ENCODE peak calls at places on chromosomes 13 and 19, in four cellular contexts. One of them, this sample, is unnamed.

GRCh38 chr19:13557756-13558398 is 51.6 kb upstream of the CACNA1A start:
- DNase-seq in mesenchymal stem cell: no peak
- DNase-seq in trophoblast cell: no peak
- DNase-seq in tibial artery: no peak
- DNase-seq in this sample: no peak

GRCh38 chr13:26909515-26909914 is 148.9 kb upstream of the GPR12 start:
- DNase-seq in tibial artery: no peak
- DNase-seq in trophoblast cell: no peak
- DNase-seq in mesenchymal stem cell: no peak
- DNase-seq in this sample: no peak

GRCh38 chr13:66348745-66349720 is 881.1 kb downstream of the PCDH9 start:
- DNase-seq in trophoblast cell: no peak
- DNase-seq in mesenchymal stem cell: peak; percentile 4
- DNase-seq in tibial artery: no peak
- DNase-seq in this sample: peak; percentile 21

GRCh38 chr19:49889687-49890348 is 6.9 kb downstream of the IL4I1 start:
- DNase-seq in mesenchymal stem cell: peak; percentile 60
- DNase-seq in trophoblast cell: peak; percentile 93
- DNase-seq in tibial artery: peak; percentile 69
- DNase-seq in this sample: peak; percentile 78

GRCh38 chr19:49851456-49852259 is 699 bp downstream of the PTOV1 start:
- DNase-seq in tibial artery: no peak
- DNase-seq in trophoblast cell: peak; percentile 67
- DNase-seq in mesenchymal stem cell: no peak
- DNase-seq in this sample: no peak

GRCh38 chr19:51742736-51743288 is 8.9 kb downstream of the FPR1 start:
- DNase-seq in mesenchymal stem cell: no peak
- DNase-seq in tibial artery: no peak
- DNase-seq in trophoblast cell: peak; percentile 31
- DNase-seq in this sample: peak; percentile 82

GRCh38 chr19:41981724-41982123 is 12.3 kb downstream of the ATP1A3 start:
- DNase-seq in trophoblast cell: no peak
- DNase-seq in mesenchymal stem cell: no peak
- DNase-seq in tibial artery: no peak
- DNase-seq in this sample: no peak

GRCh38 chr13:110913322-110913721 is 1.5 kb downstream of the ANKRD10 start:
- DNase-seq in trophoblast cell: peak; percentile 32
- DNase-seq in mesenchymal stem cell: peak; percentile 38
- DNase-seq in tibial artery: no peak
- DNase-seq in this sample: peak; percentile 36

GRCh38 chr13:76879211-76879875 is 6.9 kb downstream of the KCTD12 start:
- DNase-seq in trophoblast cell: peak; percentile 67
- DNase-seq in tibial artery: peak; percentile 84
- DNase-seq in mesenchymal stem cell: peak; percentile 91
- DNase-seq in this sample: peak; percentile 91

GRCh38 chr19:30064021-30064699 is 122.1 kb downstream of the URI1 start:
- DNase-seq in trophoblast cell: no peak
- DNase-seq in mesenchymal stem cell: no peak
- DNase-seq in tibial artery: no peak
- DNase-seq in this sample: no peak

GRCh38 chr13:20221772-20222171 is 10.3 kb downstream of the GJB6 start:
- DNase-seq in trophoblast cell: peak; percentile 25
- DNase-seq in mesenchymal stem cell: no peak
- DNase-seq in tibial artery: no peak
- DNase-seq in this sample: no peak

GRCh38 chr19:4583961-4584669 is 24.6 kb upstream of the SEMA6B start:
- DNase-seq in trophoblast cell: no peak
- DNase-seq in mesenchymal stem cell: peak; percentile 47
- DNase-seq in tibial artery: no peak
- DNase-seq in this sample: no peak

GRCh38 chr19:51566489-51567100 is 4.5 kb upstream of the ZNF175 start:
- DNase-seq in mesenchymal stem cell: no peak
- DNase-seq in tibial artery: no peak
- DNase-seq in trophoblast cell: peak; percentile 87
- DNase-seq in this sample: no peak

GRCh38 chr19:13076787-13077186 is 25.9 kb downstream of the LYL1 start:
- DNase-seq in trophoblast cell: no peak
- DNase-seq in mesenchymal stem cell: no peak
- DNase-seq in tibial artery: no peak
- DNase-seq in this sample: no peak

GRCh38 chr19:6126335-6126974 is 9.0 kb upstream of the ACSBG2 start:
- DNase-seq in mesenchymal stem cell: peak; percentile 85
- DNase-seq in tibial artery: no peak
- DNase-seq in trophoblast cell: peak; percentile 89
- DNase-seq in this sample: peak; percentile 75

GRCh38 chr19:11268783-11269267 is 6.5 kb upstream of the DOCK6 start:
- DNase-seq in tibial artery: peak; percentile 57
- DNase-seq in mesenchymal stem cell: peak; percentile 82
- DNase-seq in trophoblast cell: no peak
- DNase-seq in this sample: peak; percentile 91

GRCh38 chr19:17041994-17042393 is 15.4 kb upstream of the CPAMD8 start:
- DNase-seq in tibial artery: no peak
- DNase-seq in mesenchymal stem cell: peak; percentile 15
- DNase-seq in trophoblast cell: no peak
- DNase-seq in this sample: peak; percentile 50

GRCh38 chr19:55253842-55254624 is 4.8 kb downstream of the PPP6R1 start:
- DNase-seq in tibial artery: no peak
- DNase-seq in trophoblast cell: peak; percentile 11
- DNase-seq in mesenchymal stem cell: no peak
- DNase-seq in this sample: no peak

GRCh38 chr19:48403606-48404005 is 10.1 kb downstream of the GRIN2D start:
- DNase-seq in tibial artery: peak; percentile 36
- DNase-seq in mesenchymal stem cell: peak; percentile 76
- DNase-seq in trophoblast cell: peak; percentile 27
- DNase-seq in this sample: peak; percentile 85

GRCh38 chr19:41415154-41415571 is 12.0 kb downstream of the B3GNT8 start:
- DNase-seq in tibial artery: no peak
- DNase-seq in trophoblast cell: no peak
- DNase-seq in mesenchymal stem cell: no peak
- DNase-seq in this sample: no peak

GRCh38 chr13:83450586-83450985 is 431.7 kb downstream of the SLITRK1 start:
- DNase-seq in tibial artery: no peak
- DNase-seq in trophoblast cell: no peak
- DNase-seq in mesenchymal stem cell: no peak
- DNase-seq in this sample: peak; percentile 33

GRCh38 chr13:35484384-35484783 is 7.9 kb upstream of the MAB21L1 start:
- DNase-seq in tibial artery: no peak
- DNase-seq in mesenchymal stem cell: no peak
- DNase-seq in trophoblast cell: no peak
- DNase-seq in this sample: no peak

GRCh38 chr19:53463263-53463662 is 4.3 kb upstream of the ZNF813 start:
- DNase-seq in mesenchymal stem cell: no peak
- DNase-seq in tibial artery: no peak
- DNase-seq in trophoblast cell: peak; percentile 15
- DNase-seq in this sample: peak; percentile 28

GRCh38 chr19:6212403-6213265 is 67.1 kb downstream of the MLLT1 start:
- DNase-seq in trophoblast cell: peak; percentile 48
- DNase-seq in tibial artery: no peak
- DNase-seq in mesenchymal stem cell: no peak
- DNase-seq in this sample: no peak

GRCh38 chr13:34017231-34017630 is 199.3 kb downstream of the RFC3 start:
- DNase-seq in mesenchymal stem cell: no peak
- DNase-seq in tibial artery: no peak
- DNase-seq in trophoblast cell: no peak
- DNase-seq in this sample: no peak

GRCh38 chr19:15962319-15962718 is 13.5 kb downstream of the OR10H4 start:
- DNase-seq in tibial artery: no peak
- DNase-seq in mesenchymal stem cell: no peak
- DNase-seq in trophoblast cell: peak; percentile 30
- DNase-seq in this sample: no peak

GRCh38 chr13:80040219-80040976 is 300.5 kb downstream of the SPRY2 start:
- DNase-seq in tibial artery: no peak
- DNase-seq in mesenchymal stem cell: peak; percentile 96
- DNase-seq in trophoblast cell: peak; percentile 27
- DNase-seq in this sample: peak; percentile 88

GRCh38 chr19:48424694-48425219 is 21.0 kb upstream of the GRWD1 start:
- DNase-seq in tibial artery: no peak
- DNase-seq in mesenchymal stem cell: peak; percentile 87
- DNase-seq in trophoblast cell: peak; percentile 23
- DNase-seq in this sample: peak; percentile 62

GRCh38 chr19:23049256-23049655 is 46.3 kb upstream of the ZNF728 start:
- DNase-seq in trophoblast cell: peak; percentile 99
- DNase-seq in mesenchymal stem cell: no peak
- DNase-seq in tibial artery: no peak
- DNase-seq in this sample: no peak

GRCh38 chr13:96141032-96141431 is 51.1 kb downstream of the HS6ST3 start:
- DNase-seq in mesenchymal stem cell: peak; percentile 29
- DNase-seq in trophoblast cell: peak; percentile 45
- DNase-seq in tibial artery: no peak
- DNase-seq in this sample: peak; percentile 72

GRCh38 chr19:58095328-58095727 is 2.7 kb downstream of the ZSCAN18 start:
- DNase-seq in tibial artery: no peak
- DNase-seq in mesenchymal stem cell: no peak
- DNase-seq in trophoblast cell: no peak
- DNase-seq in this sample: no peak

GRCh38 chr19:33408116-33408515 is 34.6 kb downstream of the CEBPG start:
- DNase-seq in trophoblast cell: no peak
- DNase-seq in tibial artery: no peak
- DNase-seq in mesenchymal stem cell: no peak
- DNase-seq in this sample: no peak

GRCh38 chr19:5002143-5002542 is 33.2 kb downstream of the KDM4B start:
- DNase-seq in tibial artery: no peak
- DNase-seq in mesenchymal stem cell: peak; percentile 33
- DNase-seq in trophoblast cell: peak; percentile 90
- DNase-seq in this sample: peak; percentile 40

GRCh38 chr19:14632286-14632685 is 42.4 kb downstream of the ADGRE3 start:
- DNase-seq in mesenchymal stem cell: peak; percentile 1
- DNase-seq in trophoblast cell: peak; percentile 58
- DNase-seq in tibial artery: no peak
- DNase-seq in this sample: peak; percentile 40

GRCh38 chr19:34667349-34668076 is 9.4 kb downstream of the SCGB2B2 start:
- DNase-seq in mesenchymal stem cell: peak; percentile 23
- DNase-seq in trophoblast cell: peak; percentile 2
- DNase-seq in tibial artery: no peak
- DNase-seq in this sample: peak; percentile 47

GRCh38 chr13:71829542-71829941 is 37.5 kb downstream of the DACH1 start:
- DNase-seq in tibial artery: no peak
- DNase-seq in trophoblast cell: no peak
- DNase-seq in mesenchymal stem cell: no peak
- DNase-seq in this sample: no peak

GRCh38 chr13:97226013-97226412 is 3.9 kb downstream of the MBNL2 start:
- DNase-seq in mesenchymal stem cell: no peak
- DNase-seq in tibial artery: no peak
- DNase-seq in trophoblast cell: peak; percentile 30
- DNase-seq in this sample: no peak

DNA sequence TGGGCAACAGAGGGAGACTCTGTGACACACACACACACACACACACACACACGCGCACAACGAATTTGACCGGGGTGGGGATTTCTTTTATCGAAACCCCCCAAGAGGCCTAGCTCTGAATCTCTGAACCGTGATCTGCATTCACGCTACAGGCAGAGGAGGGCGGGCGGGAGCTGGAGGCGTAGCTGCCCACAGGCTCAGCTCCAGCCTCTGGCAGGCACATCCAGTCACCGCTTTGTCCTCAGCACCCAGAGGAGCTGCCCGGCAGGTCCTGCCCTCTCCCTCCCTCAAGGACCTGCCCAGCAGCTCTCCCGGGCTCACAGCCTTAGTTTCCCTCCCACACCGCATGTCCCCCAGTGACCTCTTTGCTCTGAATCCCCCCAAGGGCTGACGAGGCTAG is 20.0 kb downstream of the CILP2 start:
- DNase-seq in mesenchymal stem cell: no peak
- DNase-seq in trophoblast cell: no peak
- DNase-seq in tibial artery: no peak
- DNase-seq in this sample: no peak
- H3K4me3 ChIP-seq in mesenchymal stem cell: no peak overlapping the region
- H3K4me3 ChIP-seq in trophoblast cell: no peak overlapping the region
- H3K4me3 ChIP-seq in tibial artery: no peak overlapping the region
- H3K4me3 ChIP-seq in this sample: no peak overlapping the region

GRCh38 chr19:46862504-46862835 is 1.7 kb downstream of the ARHGAP35 start:
- DNase-seq in mesenchymal stem cell: peak; percentile 57
- DNase-seq in tibial artery: no peak
- DNase-seq in trophoblast cell: peak; percentile 34
- DNase-seq in this sample: no peak
- H3K4me3 ChIP-seq in mesenchymal stem cell: peak overlapping the region; percentile 90
- H3K4me3 ChIP-seq in tibial artery: peak overlapping the region; percentile 88
- H3K4me3 ChIP-seq in trophoblast cell: no peak overlapping the region
- H3K4me3 ChIP-seq in this sample: peak overlapping the region; percentile 88

GRCh38 chr13:43815204-43815603 is 28.4 kb upstream of the ENOX1 start:
- DNase-seq in tibial artery: no peak
- DNase-seq in mesenchymal stem cell: peak; percentile 95
- DNase-seq in trophoblast cell: peak; percentile 52
- DNase-seq in this sample: peak; percentile 72
- H3K4me3 ChIP-seq in tibial artery: no peak overlapping the region
- H3K4me3 ChIP-seq in mesenchymal stem cell: no peak overlapping the region
- H3K4me3 ChIP-seq in trophoblast cell: no peak overlapping the region
- H3K4me3 ChIP-seq in this sample: no peak overlapping the region

DNA sequence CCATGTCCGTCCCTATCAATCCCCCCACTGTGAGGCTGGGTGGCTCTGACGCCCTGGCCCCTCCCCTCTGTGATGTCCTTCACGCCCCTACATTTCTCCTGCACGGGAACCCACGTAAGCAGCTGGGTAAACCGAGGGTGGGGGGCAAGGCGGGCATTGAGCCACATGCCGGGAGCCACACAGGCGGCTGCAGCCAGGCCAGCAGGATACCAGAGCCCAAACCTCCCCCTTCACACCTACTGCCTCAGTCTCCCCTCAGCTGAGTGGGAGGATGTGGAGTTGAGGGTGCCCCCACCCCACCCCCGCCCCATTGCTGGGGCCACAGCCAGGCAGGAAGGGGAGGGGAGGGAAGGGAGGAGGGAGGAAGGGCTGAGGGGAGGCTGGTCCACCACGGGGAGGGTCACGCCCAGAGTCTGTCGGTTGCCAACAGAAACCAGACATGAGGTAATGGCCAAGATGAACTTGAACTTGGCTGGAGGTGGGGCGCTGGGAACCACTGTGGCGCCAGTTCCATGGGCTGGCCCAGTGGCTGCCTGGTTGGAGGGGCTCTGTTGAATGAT is 20.9 kb downstream of the SMIM24 start:
- DNase-seq in trophoblast cell: peak; percentile 49
- DNase-seq in mesenchymal stem cell: peak; percentile 98
- DNase-seq in tibial artery: peak; percentile 94
- DNase-seq in this sample: peak; percentile 97
- H3K4me3 ChIP-seq in trophoblast cell: no peak overlapping the region
- H3K4me3 ChIP-seq in mesenchymal stem cell: no peak overlapping the region
- H3K4me3 ChIP-seq in tibial artery: peak overlapping the region; percentile 6
- H3K4me3 ChIP-seq in this sample: no peak overlapping the region

GRCh38 chr13:52849727-52850395 is 1.4 kb upstream of the PCDH8 start:
- DNase-seq in trophoblast cell: no peak
- DNase-seq in mesenchymal stem cell: no peak
- DNase-seq in tibial artery: no peak
- DNase-seq in this sample: no peak
- H3K4me3 ChIP-seq in trophoblast cell: no peak overlapping the region
- H3K4me3 ChIP-seq in mesenchymal stem cell: peak overlapping the region; percentile 86
- H3K4me3 ChIP-seq in tibial artery: no peak overlapping the region
- H3K4me3 ChIP-seq in this sample: no peak overlapping the region

This sample was measured in choroid plexus epithelial cell.